ENCODE peak calls at places on chromosomes 3 and 15, in nine cellular contexts. J is IMR-90, P is heart left ventricle, N is mammary epithelial cell, V is cardiac fibroblast, D is OCI-LY7, Z is WTC11, F is progenitor cell of endocrine pancreas, Y is activated B cell treated with CpG ODN at 0.5 μM for 24 hours. A is an unnamed sample.

GRCh38 chr3:169759256-169759655 is 5.6 kb downstream of the TERC start:
- DNase-seq in J (peak; percentile 75), P (no peak), N (peak; percentile 86), V (peak; percentile 85), D (peak; percentile 29), Z (no peak), F (no peak), Y (no peak), A (no peak)

GRCh38 chr15:63107895-63108546 is 13.6 kb upstream of the LACTB start:
- DNase-seq in J (peak; percentile 100), P (no peak), N (peak; percentile 95), V (peak; percentile 100), D (no peak), Z (no peak), F (no peak), Y (no peak), A (peak; percentile 62)

GRCh38 chr3:141529256-141530132 is 42.7 kb downstream of the RASA2 start:
- DNase-seq in J (no peak), P (no peak), N (peak; percentile 13), V (no peak), D (no peak), Z (no peak), F (no peak), Y (no peak), A (no peak)

GRCh38 chr3:186802701-186803100 is 3.6 kb downstream of the RFC4 start:
- DNase-seq in J (no peak), P (no peak), N (no peak), V (no peak), D (no peak), Z (no peak), F (no peak), Y (no peak), A (no peak)

GRCh38 chr15:91228391-91228790 is 128.3 kb downstream of the SV2B start:
- DNase-seq in J (no peak), P (no peak), N (no peak), V (no peak), D (no peak), Z (no peak), F (no peak), Y (no peak), A (no peak)

GRCh38 chr3:48899298-48899697 is 616 bp upstream of the SLC25A20 start:
- DNase-seq in J (no peak), P (no peak), N (no peak), V (no peak), D (no peak), Z (no peak), F (no peak), Y (no peak), A (no peak)

GRCh38 chr3:49775538-49775937 is 10.8 kb downstream of the IP6K1 start:
- DNase-seq in J (no peak), P (no peak), N (no peak), V (no peak), D (no peak), Z (no peak), F (no peak), Y (no peak), A (no peak)

GRCh38 chr15:63576441-63576840 is 20.7 kb upstream of the FBXL22 start:
- DNase-seq in J (no peak), P (no peak), N (no peak), V (no peak), D (no peak), Z (no peak), F (no peak), Y (no peak), A (no peak)

GRCh38 chr15:34336947-34337556 is 529 bp downstream of the SLC12A6 start:
- DNase-seq in J (no peak), P (no peak), N (peak; percentile 9), V (no peak), D (peak; percentile 41), Z (no peak), F (no peak), Y (no peak), A (no peak)

GRCh38 chr3:194688207-194688711 is 2.6 kb downstream of the FAM43A start:
- DNase-seq in J (peak; percentile 23), P (peak; percentile 79), N (no peak), V (peak; percentile 48), D (peak; percentile 89), Z (peak; percentile 48), F (no peak), Y (no peak), A (peak; percentile 48)

GRCh38 chr15:42154576-42155355 is 1.7 kb downstream of the PLA2G4F start:
- DNase-seq in J (no peak), P (no peak), N (peak; percentile 69), V (no peak), D (no peak), Z (no peak), F (no peak), Y (no peak), A (no peak)

GRCh38 chr3:118128886-118129285 is 905.8 kb downstream of the IGSF11 start:
- DNase-seq in J (peak; percentile 86), P (no peak), N (peak; percentile 82), V (peak; percentile 21), D (no peak), Z (no peak), F (no peak), Y (no peak), A (no peak)

GRCh38 chr3:112811917-112812660 is 34.6 kb downstream of the CD200R1L start:
- DNase-seq in J (no peak), P (no peak), N (no peak), V (no peak), D (no peak), Z (no peak), F (no peak), Y (no peak), A (no peak)

GRCh38 chr3:112813016-112813415 is 33.6 kb downstream of the CD200R1L start:
- DNase-seq in J (no peak), P (no peak), N (no peak), V (peak; percentile 27), D (no peak), Z (no peak), F (no peak), Y (no peak), A (no peak)

GRCh38 chr3:112813723-112814171 is 32.9 kb downstream of the CD200R1L start:
- DNase-seq in J (peak; percentile 62), P (no peak), N (no peak), V (no peak), D (peak; percentile 89), Z (no peak), F (no peak), Y (no peak), A (no peak)

GRCh38 chr3:112815981-112816380 is 30.7 kb downstream of the CD200R1L start:
- DNase-seq in J (peak; percentile 67), P (no peak), N (peak; percentile 14), V (peak; percentile 20), D (no peak), Z (no peak), F (no peak), Y (no peak), A (no peak)

GRCh38 chr3:112814256-112814655 is 32.4 kb downstream of the CD200R1L start:
- DNase-seq in J (peak; percentile 89), P (no peak), N (peak; percentile 46), V (peak; percentile 92), D (peak; percentile 28), Z (no peak), F (no peak), Y (no peak), A (no peak)
- TF ChIP-seq CTCF in J (peak; percentile 74), P (peak; percentile 56), N (peak; percentile 38), V (peak; percentile 52), D (peak; percentile 71), Z (no peak), F (no peak), Y (no peak), A (no peak)

GRCh38 chr15:69979269-69979668 is 118.4 kb downstream of the TLE3 start:
- DNase-seq in J (peak; percentile 18), P (no peak), N (peak; percentile 10), V (peak; percentile 42), D (peak; percentile 80), Z (peak; percentile 21), F (no peak), Y (peak; percentile 45), A (no peak)
- TF ChIP-seq CTCF in J (no peak), P (no peak), N (no peak), V (no peak), D (peak; percentile 79), Z (no peak), F (no peak), Y (no peak), A (peak; percentile 28)

DNA sequence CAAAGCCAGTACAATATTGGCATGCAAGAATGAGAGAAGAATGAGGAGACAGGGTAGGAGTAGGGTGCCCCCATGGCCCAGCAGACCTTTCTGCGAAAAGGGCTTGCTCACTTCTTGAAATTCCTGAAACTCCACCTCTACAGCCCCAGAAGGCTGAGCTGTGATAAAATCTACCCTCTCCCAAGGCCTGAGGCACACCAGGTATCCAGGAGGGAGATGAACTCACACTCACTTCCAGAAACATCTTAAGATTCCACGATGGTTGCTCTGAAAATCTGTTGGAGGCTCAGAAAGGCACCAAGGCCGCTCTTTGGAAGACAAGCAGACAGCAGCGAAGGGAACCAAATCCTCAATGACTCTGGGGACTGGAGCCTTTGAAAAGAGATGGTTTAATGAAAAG is 297.5 kb downstream of the UACA start:
- DNase-seq in J (no peak), P (no peak), N (no peak), V (no peak), D (no peak), Z (no peak), F (no peak), Y (no peak), A (no peak)
- TF ChIP-seq CTCF in J (no peak), P (no peak), N (no peak), V (no peak), D (no peak), Z (no peak), F (no peak), Y (no peak), A (no peak)

GRCh38 chr15:72382146-72382545 is 6.3 kb upstream of the HEXA start:
- DNase-seq in J (no peak), P (no peak), N (no peak), V (no peak), D (peak; percentile 14), Z (no peak), F (no peak), Y (no peak), A (no peak)
- TF ChIP-seq CTCF in J (peak; percentile 16), P (no peak), N (peak; percentile 6), V (peak; percentile 16), D (peak; percentile 45), Z (no peak), F (peak; percentile 36), Y (no peak), A (no peak)